ENCODE peak calls at places on chromosomes 7 and 10, in nine cellular contexts. J, N, B, Z, S, R, A, Y and K are unnamed samples.
A peak's percentile ranks its signal among the peaks of the same experiment; 100 is the strongest.

GRCh38 chr7:64946772-64947171 is 43.7 kb downstream of the ZNF273 start:
- DNase-seq in B (no peak), J (no peak), A (no peak), Y (no peak), S (no peak), N (no peak), R (no peak), Z (no peak), K (no peak)

GRCh38 chr7:134016223-134016941 is 110.8 kb upstream of the LRGUK start:
- DNase-seq in A (peak; percentile 16), Y (no peak), Z (peak; percentile 30), S (peak; percentile 39), J (no peak), R (peak; percentile 12), N (no peak), B (no peak), K (no peak)

GRCh38 chr7:138559448-138559847 is 99.4 kb downstream of the TRIM24 start:
- DNase-seq in S (no peak), B (no peak), Z (no peak), R (no peak), Y (no peak), A (no peak), N (no peak), J (no peak), K (no peak)

GRCh38 chr7:84136336-84136735 is 58.3 kb downstream of the SEMA3A start:
- DNase-seq in Z (no peak), S (no peak), J (no peak), N (no peak), R (no peak), A (no peak), B (no peak), Y (no peak), K (no peak)

GRCh38 chr10:58781873-58782488 is 269.3 kb downstream of the BICC1 start:
- DNase-seq in N (no peak), R (peak; percentile 47), J (no peak), Y (no peak), Z (no peak), B (peak; percentile 48), A (no peak), S (peak; percentile 47), K (no peak)

GRCh38 chr10:92790449-92790848 is 57.9 kb upstream of the EXOC6 start:
- DNase-seq in N (no peak), Z (no peak), J (no peak), A (no peak), B (no peak), S (no peak), R (no peak), Y (no peak), K (no peak)

GRCh38 chr10:3776796-3777571 is 8.0 kb downstream of the KLF6 start:
- DNase-seq in J (no peak), N (peak; percentile 76), S (peak; percentile 83), A (peak; percentile 72), Y (no peak), B (no peak), R (peak; percentile 59), Z (peak; percentile 71), K (no peak)

GRCh38 chr7:138370956-138371355 is 89.1 kb upstream of the TRIM24 start:
- DNase-seq in J (no peak), N (no peak), B (no peak), A (no peak), Z (no peak), Y (no peak), R (no peak), S (no peak), K (no peak)

GRCh38 chr7:66549466-66549865 is 79.2 kb upstream of the KCTD7 start:
- DNase-seq in B (no peak), S (no peak), A (no peak), Y (no peak), R (no peak), Z (no peak), J (peak; percentile 34), N (peak; percentile 55), K (no peak)

GRCh38 chr7:137669706-137670105 is 177.1 kb downstream of the DGKI start:
- DNase-seq in B (no peak), R (no peak), Z (no peak), N (no peak), S (no peak), Y (no peak), A (no peak), J (no peak), K (no peak)

GRCh38 chr7:129779602-129780256 is 168.2 kb downstream of the NRF1 start:
- DNase-seq in Z (peak; percentile 72), J (peak; percentile 81), Y (peak; percentile 68), B (peak; percentile 99), R (peak; percentile 61), S (peak; percentile 49), A (peak; percentile 49), N (no peak), K (peak; percentile 71)
- TF ChIP-seq POLR2A in Z (no peak), J (no peak), Y (no peak), B (peak; percentile 83), R (peak; percentile 69), S (peak; percentile 53), A (peak; percentile 72), N (no peak), K (no peak)

DNA sequence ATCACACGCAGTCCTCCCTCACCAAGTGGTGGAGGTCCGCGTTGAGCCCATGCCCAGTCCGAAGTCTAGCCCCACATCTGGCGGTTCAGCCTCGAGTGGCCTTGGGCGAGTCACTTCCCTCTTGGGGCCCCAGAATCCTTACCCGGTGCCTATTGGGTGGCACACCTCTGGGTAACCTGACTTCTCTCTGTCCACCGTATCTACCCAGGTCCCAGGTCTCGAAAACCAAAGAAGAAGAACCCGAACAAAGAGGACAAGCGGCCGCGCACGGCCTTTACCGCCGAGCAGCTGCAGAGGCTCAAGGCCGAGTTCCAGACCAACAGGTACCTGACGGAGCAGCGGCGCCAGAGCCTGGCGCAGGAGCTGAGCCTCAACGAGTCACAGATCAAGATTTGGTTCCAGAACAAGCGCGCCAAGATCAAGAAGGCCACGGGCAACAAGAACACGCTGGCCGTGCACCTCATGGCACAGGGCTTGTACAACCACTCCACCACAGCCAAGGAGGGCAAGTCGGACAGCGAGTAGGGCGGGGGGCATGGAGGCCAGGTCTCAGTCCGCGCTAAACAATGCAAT is 4.3 kb downstream of the EN2 start:
- DNase-seq in Z (no peak), B (no peak), Y (no peak), R (no peak), A (no peak), J (peak; percentile 56), N (no peak), S (no peak), K (no peak)
- TF ChIP-seq POLR2AphosphoS5 in Z (no peak), B (no peak), Y (no peak), R (no peak), A (no peak), J (no peak), N (no peak), S (no peak), K (no peak)

DNA sequence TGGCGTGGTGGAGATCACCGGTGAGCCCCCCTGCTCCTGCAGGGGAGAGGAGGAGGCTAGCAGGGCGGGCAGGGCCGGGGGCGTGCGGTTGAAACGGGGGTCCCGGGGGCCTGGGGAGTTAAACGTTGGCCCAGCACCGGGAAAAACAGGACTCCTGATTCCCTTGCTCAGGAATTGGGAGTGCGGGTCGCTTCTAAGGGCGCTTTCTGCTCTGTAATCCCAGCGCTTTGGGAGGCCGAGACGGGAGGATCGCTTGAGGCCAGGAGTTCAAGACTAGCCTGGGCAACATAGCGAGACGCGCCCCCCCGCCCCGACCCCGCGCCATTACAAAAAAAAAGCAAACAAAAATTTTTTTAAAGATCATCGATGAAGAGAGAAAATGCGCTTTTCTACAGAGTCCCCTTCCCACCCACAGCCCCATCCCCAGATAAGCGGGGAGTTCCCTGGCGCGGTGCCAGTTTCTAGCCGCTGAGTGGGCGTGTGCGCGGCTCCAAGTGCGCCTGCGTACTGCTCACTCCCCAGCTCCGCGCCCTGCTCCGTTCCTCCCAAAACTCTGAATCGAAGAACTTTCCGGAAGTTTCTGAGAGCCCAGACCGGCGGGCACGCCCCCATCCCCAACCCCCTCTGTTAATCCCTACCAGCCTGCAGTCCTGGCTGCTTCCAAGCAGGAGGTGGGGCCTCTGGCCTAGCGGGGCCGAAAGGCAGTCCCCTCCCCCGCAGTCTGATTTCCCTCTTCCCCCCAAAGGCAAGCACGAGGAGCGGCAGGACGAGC is 770 bp downstream of the HSPB1 start:
- DNase-seq in S (peak; percentile 78), A (peak; percentile 88), B (peak; percentile 94), J (peak; percentile 92), Z (peak; percentile 85), N (peak; percentile 94), Y (peak; percentile 84), R (peak; percentile 69), K (peak; percentile 85)
- TF ChIP-seq POLR2A in S (peak; percentile 72), A (no peak), B (peak; percentile 66), J (no peak), Z (no peak), N (peak; percentile 47), Y (no peak), R (no peak), K (no peak)

GRCh38 chr10:119679480-119679829 is 28.3 kb downstream of the BAG3 start:
- DNase-seq in N (no peak), R (no peak), Z (no peak), J (peak; percentile 21), S (no peak), A (no peak), B (no peak), Y (no peak), K (no peak)

GRCh38 chr10:119680050-119680449 is 28.9 kb downstream of the BAG3 start:
- DNase-seq in A (no peak), Y (no peak), J (peak; percentile 35), S (peak; percentile 49), B (no peak), N (no peak), R (peak; percentile 33), Z (no peak), K (no peak)

GRCh38 chr10:119677904-119678755 is 26.9 kb downstream of the BAG3 start:
- DNase-seq in R (no peak), J (peak; percentile 6), S (no peak), B (no peak), Z (no peak), N (no peak), Y (no peak), A (no peak), K (no peak)

GRCh38 chr10:119677126-119677525 is 25.9 kb downstream of the BAG3 start:
- DNase-seq in N (no peak), Z (no peak), A (no peak), B (no peak), R (no peak), J (no peak), Y (no peak), S (no peak), K (no peak)

GRCh38 chr10:119680668-119681070 is 29.5 kb downstream of the BAG3 start:
- DNase-seq in A (no peak), N (no peak), Z (no peak), S (peak; percentile 77), Y (no peak), B (no peak), R (no peak), J (no peak), K (no peak)
- TF ChIP-seq POLR2AphosphoS5 in A (no peak), N (no peak), Z (no peak), S (peak; percentile 76), Y (no peak), B (no peak), R (no peak), J (no peak), K (no peak)